ENCODE peak calls at places on chromosome 17, in seven cellular contexts. One of them, this sample, is unnamed.
A peak's percentile ranks its signal among the peaks of the same experiment; 100 is the strongest.

GRCh38 chr17:50950002-50950877 is 84.1 kb upstream of the TOB1 start:
- DNase-seq in A549: peak; percentile 96
- DNase-seq in sigmoid colon: peak; percentile 91
- DNase-seq in tibial nerve: peak; percentile 72
- DNase-seq in HepG2: peak; percentile 65
- DNase-seq in stomach: peak; percentile 81
- DNase-seq in K562: peak; percentile 87
- DNase-seq in this sample: peak; percentile 87

GRCh38 chr17:17051791-17052461 is 9.7 kb downstream of the MPRIP start:
- DNase-seq in A549: no peak
- DNase-seq in sigmoid colon: peak; percentile 48
- DNase-seq in tibial nerve: no peak
- DNase-seq in HepG2: peak; percentile 63
- DNase-seq in stomach: peak; percentile 43
- DNase-seq in K562: no peak
- DNase-seq in this sample: peak; percentile 60

GRCh38 chr17:42399121-42399520 is 10.9 kb upstream of the STAT3 start:
- DNase-seq in A549: no peak
- DNase-seq in sigmoid colon: no peak
- DNase-seq in tibial nerve: no peak
- DNase-seq in HepG2: no peak
- DNase-seq in stomach: no peak
- DNase-seq in K562: no peak
- DNase-seq in this sample: no peak

GRCh38 chr17:34307110-34307509 is 12.1 kb upstream of the CCL8 start:
- DNase-seq in A549: no peak
- DNase-seq in sigmoid colon: no peak
- DNase-seq in tibial nerve: peak; percentile 62
- DNase-seq in HepG2: no peak
- DNase-seq in stomach: no peak
- DNase-seq in K562: no peak
- DNase-seq in this sample: no peak

GRCh38 chr17:60155815-60156214 is 6.0 kb downstream of the CA4 start:
- DNase-seq in A549: no peak
- DNase-seq in sigmoid colon: no peak
- DNase-seq in tibial nerve: no peak
- DNase-seq in HepG2: no peak
- DNase-seq in stomach: no peak
- DNase-seq in K562: no peak
- DNase-seq in this sample: no peak

GRCh38 chr17:46097497-46097896 is 95.7 kb downstream of the KANSL1 start:
- DNase-seq in A549: no peak
- DNase-seq in sigmoid colon: no peak
- DNase-seq in tibial nerve: no peak
- DNase-seq in HepG2: no peak
- DNase-seq in stomach: no peak
- DNase-seq in K562: no peak
- DNase-seq in this sample: no peak

GRCh38 chr17:43740541-43740940 is 18.1 kb downstream of the SOST start:
- DNase-seq in A549: no peak
- DNase-seq in sigmoid colon: no peak
- DNase-seq in tibial nerve: no peak
- DNase-seq in HepG2: no peak
- DNase-seq in stomach: no peak
- DNase-seq in K562: no peak
- DNase-seq in this sample: no peak

GRCh38 chr17:8849311-8850041 is 18.0 kb downstream of the PIK3R6 start:
- DNase-seq in A549: no peak
- DNase-seq in sigmoid colon: peak; percentile 13
- DNase-seq in tibial nerve: no peak
- DNase-seq in HepG2: no peak
- DNase-seq in stomach: no peak
- DNase-seq in K562: no peak
- DNase-seq in this sample: no peak

GRCh38 chr17:80316927-80317705 is 56.5 kb downstream of the RNF213 start:
- DNase-seq in A549: no peak
- DNase-seq in sigmoid colon: peak; percentile 87
- DNase-seq in tibial nerve: no peak
- DNase-seq in HepG2: no peak
- DNase-seq in stomach: no peak
- DNase-seq in K562: no peak
- DNase-seq in this sample: no peak

GRCh38 chr17:55187371-55187770 is 77.4 kb upstream of the HLF start:
- DNase-seq in A549: no peak
- DNase-seq in sigmoid colon: no peak
- DNase-seq in tibial nerve: no peak
- DNase-seq in HepG2: no peak
- DNase-seq in stomach: no peak
- DNase-seq in K562: no peak
- DNase-seq in this sample: no peak

GRCh38 chr17:32759476-32759875 is 117.4 kb downstream of the MYO1D start:
- DNase-seq in A549: no peak
- DNase-seq in sigmoid colon: no peak
- DNase-seq in tibial nerve: no peak
- DNase-seq in HepG2: no peak
- DNase-seq in stomach: no peak
- DNase-seq in K562: no peak
- DNase-seq in this sample: no peak

GRCh38 chr17:32757963-32758362 is 119.0 kb downstream of the MYO1D start:
- DNase-seq in A549: no peak
- DNase-seq in sigmoid colon: no peak
- DNase-seq in tibial nerve: no peak
- DNase-seq in HepG2: no peak
- DNase-seq in stomach: no peak
- DNase-seq in K562: no peak
- DNase-seq in this sample: no peak

GRCh38 chr17:32769846-32770245 is 107.1 kb downstream of the MYO1D start:
- DNase-seq in A549: peak; percentile 20
- DNase-seq in sigmoid colon: no peak
- DNase-seq in tibial nerve: no peak
- DNase-seq in HepG2: peak; percentile 9
- DNase-seq in stomach: no peak
- DNase-seq in K562: no peak
- DNase-seq in this sample: no peak

DNA sequence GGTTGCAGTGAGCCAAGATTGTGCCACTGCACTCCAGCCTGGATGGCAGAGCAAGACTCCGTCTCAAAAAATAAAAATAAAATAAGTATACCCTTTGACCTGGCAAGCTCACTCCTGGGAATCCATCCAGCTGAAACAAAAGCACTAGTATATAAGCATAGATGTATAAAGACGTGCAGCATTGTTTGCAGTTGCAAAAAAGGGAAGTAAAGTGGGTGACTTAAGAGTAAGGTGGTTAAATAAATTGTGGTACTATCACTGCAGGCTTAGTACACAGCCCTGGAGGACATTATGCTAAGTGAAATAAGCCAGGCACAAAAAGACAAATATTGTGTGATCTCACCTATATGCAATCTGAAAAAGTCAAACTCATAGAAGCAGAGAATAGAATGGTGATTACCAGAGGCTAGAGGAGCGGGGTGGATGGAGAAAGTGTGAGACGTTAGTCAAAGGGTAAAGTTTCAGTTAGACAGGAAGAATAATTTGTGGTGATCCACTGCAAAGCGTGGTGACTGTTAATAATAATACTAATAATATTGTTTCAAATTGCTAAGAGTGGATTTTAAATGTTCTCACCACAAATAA is 113.0 kb downstream of the MYO1D start:
- DNase-seq in A549: no peak
- DNase-seq in sigmoid colon: no peak
- DNase-seq in tibial nerve: no peak
- DNase-seq in HepG2: no peak
- DNase-seq in stomach: no peak
- DNase-seq in K562: no peak
- DNase-seq in this sample: no peak
- TF ChIP-seq EP300 in A549: no peak
- TF ChIP-seq EP300 in sigmoid colon: no peak
- TF ChIP-seq EP300 in tibial nerve: no peak
- TF ChIP-seq EP300 in HepG2: no peak
- TF ChIP-seq EP300 in stomach: no peak
- TF ChIP-seq EP300 in K562: no peak
- TF ChIP-seq EP300 in this sample: no peak

DNA sequence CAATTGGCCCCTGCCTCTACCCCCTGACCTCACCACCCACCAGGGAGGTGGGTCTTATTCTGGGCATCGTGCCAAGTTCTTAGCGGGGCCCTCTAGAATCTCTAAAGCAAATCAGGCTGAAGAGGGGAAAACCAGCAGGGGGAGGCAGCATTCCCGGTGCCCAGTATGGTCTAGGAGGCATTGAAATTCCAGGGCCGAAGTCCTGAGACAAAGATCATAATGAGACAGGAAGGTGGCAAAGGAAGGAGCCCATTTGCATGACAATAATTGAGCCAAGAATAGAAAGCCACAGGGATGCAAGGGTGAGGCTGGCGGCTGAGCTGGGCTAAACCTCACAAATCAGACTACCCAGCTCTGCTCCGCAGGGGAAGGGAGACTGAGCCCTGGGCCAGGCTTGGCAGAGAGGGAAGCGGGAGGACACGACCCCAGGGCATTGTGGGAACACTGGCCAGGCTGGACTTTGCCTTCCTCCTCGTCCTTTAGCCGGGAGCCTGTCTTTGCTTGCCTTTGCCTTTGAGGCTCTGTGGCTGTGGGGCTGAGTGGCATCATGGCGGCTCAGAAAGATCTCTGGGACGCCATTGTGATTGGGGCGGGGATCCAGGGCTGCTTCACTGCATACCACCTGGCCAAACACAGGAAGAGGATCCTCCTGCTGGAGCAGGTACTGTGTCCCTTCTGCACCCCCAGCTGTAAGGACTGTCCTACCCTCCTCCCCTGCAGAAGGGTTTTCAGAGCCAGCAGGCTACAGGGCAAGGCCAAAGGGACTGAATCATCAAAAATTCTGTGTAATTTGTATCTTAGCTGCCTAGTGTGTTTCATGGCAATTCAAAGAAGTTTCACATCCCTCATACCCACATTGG is at the start of gene PIPOX:
- DNase-seq in A549: no peak
- DNase-seq in sigmoid colon: no peak
- DNase-seq in tibial nerve: no peak
- DNase-seq in HepG2: peak; percentile 90
- DNase-seq in stomach: no peak
- DNase-seq in K562: peak; percentile 38
- DNase-seq in this sample: no peak
- TF ChIP-seq CTCF in A549: no peak
- TF ChIP-seq CTCF in sigmoid colon: no peak
- TF ChIP-seq CTCF in tibial nerve: no peak
- TF ChIP-seq CTCF in HepG2: peak; percentile 74
- TF ChIP-seq CTCF in stomach: no peak
- TF ChIP-seq CTCF in K562: no peak
- TF ChIP-seq CTCF in this sample: no peak

DNA sequence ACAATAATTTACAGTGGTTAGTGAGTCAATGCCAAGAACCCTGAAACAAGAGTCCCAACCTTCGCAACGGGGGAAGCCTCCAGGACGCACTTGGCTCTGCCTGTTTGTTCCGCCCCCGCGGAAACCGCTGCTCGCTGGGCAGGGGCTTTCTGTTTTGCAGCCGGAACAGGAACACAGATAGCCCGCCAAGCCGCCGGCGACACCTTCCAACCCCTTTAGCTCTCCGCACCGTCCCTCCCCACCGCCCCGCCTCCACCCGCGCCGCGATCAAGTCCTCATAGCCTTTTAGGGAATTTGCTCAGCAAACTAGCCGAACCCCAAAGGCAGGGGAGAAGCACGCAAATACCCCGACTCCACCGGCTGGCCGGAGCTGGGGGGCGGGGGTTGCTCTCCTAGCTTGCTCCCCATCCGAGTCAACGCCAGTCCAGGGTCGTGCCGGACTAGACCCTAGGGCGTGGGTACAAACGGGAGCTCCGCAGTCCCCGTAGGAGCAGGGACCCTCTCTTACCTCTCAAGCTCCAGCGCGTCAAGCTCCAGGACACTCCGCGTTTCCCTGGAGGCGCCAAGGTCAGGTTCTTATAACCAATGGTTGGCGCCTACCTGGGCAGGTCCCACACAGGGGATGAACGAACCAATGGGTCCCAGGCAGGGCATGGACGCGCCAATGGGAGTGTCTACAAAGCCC is at the start of gene SLFN13:
- DNase-seq in A549: peak; percentile 74
- DNase-seq in sigmoid colon: peak; percentile 90
- DNase-seq in tibial nerve: peak; percentile 39
- DNase-seq in HepG2: no peak
- DNase-seq in stomach: peak; percentile 87
- DNase-seq in K562: peak; percentile 61
- DNase-seq in this sample: peak; percentile 72
- TF ChIP-seq EP300 in A549: no peak
- TF ChIP-seq EP300 in sigmoid colon: no peak
- TF ChIP-seq EP300 in tibial nerve: no peak
- TF ChIP-seq EP300 in HepG2: no peak
- TF ChIP-seq EP300 in stomach: no peak
- TF ChIP-seq EP300 in K562: no peak
- TF ChIP-seq EP300 in this sample: no peak

GRCh38 chr17:49708515-49709161 is 874 bp upstream of the SLC35B1 start:
- DNase-seq in A549: no peak
- DNase-seq in sigmoid colon: no peak
- DNase-seq in tibial nerve: no peak
- DNase-seq in HepG2: no peak
- DNase-seq in stomach: no peak
- DNase-seq in K562: peak; percentile 45
- DNase-seq in this sample: no peak
- TF ChIP-seq CTCF in A549: no peak
- TF ChIP-seq CTCF in sigmoid colon: no peak
- TF ChIP-seq CTCF in tibial nerve: no peak
- TF ChIP-seq CTCF in HepG2: no peak
- TF ChIP-seq CTCF in stomach: peak; percentile 13
- TF ChIP-seq CTCF in K562: no peak
- TF ChIP-seq CTCF in this sample: no peak

DNA sequence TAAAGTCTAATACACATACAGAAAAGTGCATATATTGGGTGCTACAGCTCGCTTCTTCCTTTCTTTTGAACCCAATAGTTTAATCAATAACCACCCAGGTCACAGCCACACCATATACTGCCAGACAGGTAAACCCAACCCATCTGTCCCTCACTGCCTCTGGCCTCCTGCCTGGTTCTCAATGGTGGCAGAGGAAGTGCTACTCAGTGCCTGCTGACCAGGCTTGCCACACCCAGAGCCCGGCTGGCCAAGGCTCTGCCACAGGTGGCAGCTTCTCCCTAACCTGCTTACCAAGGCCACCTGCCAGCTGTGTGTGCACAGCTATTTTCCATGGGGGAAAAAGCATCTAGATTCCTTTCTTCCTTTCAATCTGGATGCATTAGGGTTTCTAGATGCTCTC is 584 bp downstream of the PMP22 start:
- DNase-seq in A549: no peak
- DNase-seq in sigmoid colon: no peak
- DNase-seq in tibial nerve: no peak
- DNase-seq in HepG2: no peak
- DNase-seq in stomach: peak; percentile 88
- DNase-seq in K562: no peak
- DNase-seq in this sample: no peak
- TF ChIP-seq EP300 in A549: no peak
- TF ChIP-seq EP300 in sigmoid colon: no peak
- TF ChIP-seq EP300 in tibial nerve: no peak
- TF ChIP-seq EP300 in HepG2: no peak
- TF ChIP-seq EP300 in stomach: no peak
- TF ChIP-seq EP300 in K562: no peak
- TF ChIP-seq EP300 in this sample: no peak